ENCODE peak calls at places on chromosome 15, in four cellular contexts. D, F, S and T are unnamed samples.
A peak's percentile ranks its signal among the peaks of the same experiment; 100 is the strongest.

GRCh38 chr15:78800806-78801205 is 10.5 kb downstream of the ADAMTS7 start:
- DNase-seq in D (no peak), S (no peak), F (no peak), T (no peak)

GRCh38 chr15:43204016-43204901 is 16.6 kb downstream of the EPB42 start:
- DNase-seq in S (no peak), D (peak; percentile 46), F (peak; percentile 24), T (peak; percentile 36)

GRCh38 chr15:74531144-74531811 is 9.7 kb upstream of the ARID3B start:
- DNase-seq in S (peak; percentile 97), F (no peak), D (peak; percentile 50), T (no peak)

GRCh38 chr15:96334017-96334704 is 3.7 kb downstream of the NR2F2 start:
- DNase-seq in D (no peak), F (no peak), S (no peak), T (no peak)

GRCh38 chr15:38263996-38264395 is 11.4 kb downstream of the SPRED1 start:
- DNase-seq in D (no peak), S (no peak), F (no peak), T (no peak)

GRCh38 chr15:39184701-39185390 is 396.0 kb upstream of the THBS1 start:
- DNase-seq in D (no peak), F (no peak), S (no peak), T (no peak)

GRCh38 chr15:91839867-91840266 is 13.6 kb upstream of the SLCO3A1 start:
- DNase-seq in F (no peak), D (no peak), S (no peak), T (no peak)

GRCh38 chr15:76335851-76336253 is 721 bp upstream of the ISL2 start:
- DNase-seq in F (no peak), S (no peak), D (peak; percentile 47), T (no peak)

GRCh38 chr15:64343841-64344240 is 12.1 kb downstream of the CSNK1G1 start:
- DNase-seq in D (no peak), F (no peak), S (no peak), T (no peak)